ENCODE peak calls at places on chromosomes 5 and 9, in four cellular contexts. C is astrocyte of the spinal cord, D is HFF-Myc, R is HCT116. O is an unnamed sample.

GRCh38 chr5:150665044-150665443 is 4.0 kb downstream of the MYOZ3 start:
- DNase-seq in C (no peak), D (no peak), R (no peak), O (no peak)

GRCh38 chr9:110776207-110776606 is 107.6 kb downstream of the MUSK start:
- DNase-seq in C (no peak), D (no peak), R (no peak), O (no peak)

GRCh38 chr9:2874001-2874750 is 30.3 kb upstream of the PUM3 start:
- DNase-seq in C (peak; percentile 22), R (no peak), D (no peak), O (no peak)

GRCh38 chr5:83281658-83282057 is 189.9 kb upstream of the VCAN start:
- DNase-seq in C (peak; percentile 89), R (peak; percentile 89), D (peak; percentile 49), O (peak; percentile 53)

GRCh38 chr5:148619484-148619883 is 34.8 kb downstream of the HTR4 start:
- DNase-seq in R (no peak), C (no peak), D (no peak), O (no peak)

GRCh38 chr5:36066001-36066539 is 612 bp downstream of the UGT3A2 start:
- DNase-seq in D (no peak), R (no peak), C (no peak), O (no peak)

GRCh38 chr5:1139366-1139765 is 27.5 kb upstream of the SLC12A7 start:
- DNase-seq in D (no peak), C (no peak), R (no peak), O (no peak)

GRCh38 chr5:156460496-156460895 is 133.5 kb downstream of the SGCD start:
- DNase-seq in C (no peak), D (no peak), R (no peak), O (no peak)

GRCh38 chr5:56637321-56637920 is 177.9 kb upstream of the MAP3K1 start:
- DNase-seq in C (peak; percentile 43), D (no peak), R (no peak), O (peak; percentile 66)

GRCh38 chr9:135334953-135335460 is 144.6 kb upstream of the PPP1R26 start:
- DNase-seq in R (no peak), C (no peak), D (no peak), O (no peak)

GRCh38 chr9:19181556-19181955 is 48.9 kb upstream of the DENND4C start:
- DNase-seq in C (no peak), D (no peak), R (no peak), O (no peak)

GRCh38 chr9:91040371-91041215 is 239.0 kb downstream of the SYK start:
- DNase-seq in R (no peak), C (no peak), D (no peak), O (no peak)

GRCh38 chr5:142614054-142614453 is 71.8 kb downstream of the FGF1 start:
- DNase-seq in C (no peak), D (no peak), R (no peak), O (no peak)

GRCh38 chr5:134374234-134374633 is 2.9 kb downstream of the UBE2B start:
- DNase-seq in R (no peak), C (no peak), D (no peak), O (no peak)

GRCh38 chr5:171997011-171997410 is 9.4 kb downstream of the FBXW11 start:
- DNase-seq in C (no peak), R (no peak), D (no peak), O (no peak)

GRCh38 chr9:129160712-129161533 is 17.1 kb downstream of the IER5L start:
- DNase-seq in C (peak; percentile 40), R (no peak), D (no peak), O (no peak)

GRCh38 chr5:89055011-89055704 is 172.2 kb upstream of the MEF2C start:
- DNase-seq in D (no peak), R (no peak), C (no peak), O (no peak)

GRCh38 chr9:28774433-28775029 is 1201.2 kb upstream of the C9orf72 start:
- DNase-seq in R (peak; percentile 22), D (no peak), C (peak; percentile 50), O (no peak)
- TF ChIP-seq CTCF in R (peak; percentile 12), D (no peak), C (peak; percentile 53), O (peak; percentile 75)

GRCh38 chr9:132804576-132805295 is 73.3 kb downstream of the AK8 start:
- DNase-seq in D (no peak), C (no peak), R (no peak), O (no peak)
- H3K4me3 ChIP-seq in D (no peak overlapping the region), C (no peak overlapping the region), R (no peak overlapping the region), O (no peak overlapping the region)

GRCh38 chr5:108749130-108749861 is 1.6 kb downstream of the FER start:
- DNase-seq in R (no peak), C (peak; percentile 13), D (no peak), O (no peak)
- TF ChIP-seq CTCF in R (no peak), C (no peak), D (no peak), O (peak; percentile 12)

GRCh38 chr5:65061974-65062353 is 293.2 kb downstream of the CWC27 start:
- DNase-seq in R (no peak), D (no peak), C (no peak), O (no peak)

GRCh38 chr5:65062684-65063083 is 294.0 kb downstream of the CWC27 start:
- DNase-seq in D (peak; percentile 31), R (no peak), C (peak; percentile 76), O (peak; percentile 67)

GRCh38 chr5:65055938-65056337 is 287.2 kb downstream of the CWC27 start:
- DNase-seq in D (no peak), R (no peak), C (peak; percentile 49), O (no peak)

GRCh38 chr5:65061250-65061973 is 292.7 kb downstream of the CWC27 start:
- DNase-seq in R (no peak), D (no peak), C (no peak), O (no peak)

GRCh38 chr5:65059681-65060598 is 291.2 kb downstream of the CWC27 start:
- DNase-seq in R (no peak), C (no peak), D (no peak), O (no peak)
- H3K4me3 ChIP-seq in R (no peak overlapping the region), C (no peak overlapping the region), D (no peak overlapping the region), O (no peak overlapping the region)

DNA sequence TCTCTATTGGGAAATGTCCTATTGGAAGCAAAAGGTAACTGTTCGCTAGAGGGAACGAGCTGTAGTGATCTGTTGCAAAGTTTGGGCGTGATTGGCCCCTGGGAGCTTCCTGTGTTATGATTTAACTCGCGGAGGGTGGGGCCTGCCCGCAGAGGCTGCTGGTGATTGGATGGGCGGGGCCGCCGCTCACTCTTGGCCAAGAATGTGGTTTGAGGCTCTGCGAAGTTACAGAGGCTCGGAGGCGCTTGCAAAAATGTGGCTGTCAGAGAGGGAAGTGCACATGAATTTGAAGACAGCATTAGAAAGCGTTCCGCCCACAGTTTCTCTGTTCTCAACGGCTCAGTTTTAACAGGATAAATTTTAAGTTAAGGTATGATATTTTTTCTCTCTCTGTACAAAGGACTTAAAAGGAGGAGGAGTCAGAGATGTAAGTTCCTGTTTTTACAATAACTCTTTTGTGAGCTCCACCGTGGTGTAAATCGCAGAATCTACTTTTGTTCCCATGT is 46.9 kb downstream of the CNTRL start:
- DNase-seq in C (peak; percentile 97), R (peak; percentile 90), D (peak; percentile 83), O (peak; percentile 73)
- TF ChIP-seq CTCF in C (peak; percentile 20), R (no peak), D (no peak), O (peak; percentile 17)

GRCh38 chr9:113164536-113165300 is 13.9 kb downstream of the SLC31A2 start:
- DNase-seq in D (no peak), C (peak; percentile 32), R (no peak), O (no peak)
- H3K4me3 ChIP-seq in D (no peak overlapping the region), C (no peak overlapping the region), R (no peak overlapping the region), O (no peak overlapping the region)

O was measured in epithelial cell of proximal tubule.